ENCODE peak calls at places on chromosomes 11 and 22, in five cellular contexts. One of them, this sample, is unnamed.

GRCh38 chr11:45920531-45921477 is 1.7 kb upstream of the LARGE2 start:
- DNase-seq in AG20443: no peak
- DNase-seq in cardiac muscle cell: no peak
- DNase-seq in GM12865: no peak
- DNase-seq in fibroblast of the aortic adventitia: no peak
- DNase-seq in this sample: peak; percentile 12

GRCh38 chr11:44887598-44887997 is 63.1 kb downstream of the TP53I11 start:
- DNase-seq in AG20443: no peak
- DNase-seq in cardiac muscle cell: no peak
- DNase-seq in GM12865: no peak
- DNase-seq in fibroblast of the aortic adventitia: no peak
- DNase-seq in this sample: no peak

GRCh38 chr11:33564856-33565453 is 135.7 kb downstream of the C11orf91 start:
- DNase-seq in AG20443: no peak
- DNase-seq in cardiac muscle cell: no peak
- DNase-seq in GM12865: no peak
- DNase-seq in fibroblast of the aortic adventitia: no peak
- DNase-seq in this sample: no peak

GRCh38 chr11:125517116-125517804 is 21.2 kb upstream of the FEZ1 start:
- DNase-seq in AG20443: peak; percentile 64
- DNase-seq in cardiac muscle cell: peak; percentile 25
- DNase-seq in GM12865: peak; percentile 64
- DNase-seq in fibroblast of the aortic adventitia: peak; percentile 86
- DNase-seq in this sample: no peak

GRCh38 chr11:16806791-16807190 is 68.3 kb downstream of the C11orf58 start:
- DNase-seq in AG20443: peak; percentile 25
- DNase-seq in cardiac muscle cell: no peak
- DNase-seq in GM12865: no peak
- DNase-seq in fibroblast of the aortic adventitia: peak; percentile 38
- DNase-seq in this sample: no peak

GRCh38 chr22:32080904-32081303 is 37.8 kb downstream of the SLC5A1 start:
- DNase-seq in AG20443: peak; percentile 51
- DNase-seq in cardiac muscle cell: peak; percentile 63
- DNase-seq in GM12865: peak; percentile 61
- DNase-seq in fibroblast of the aortic adventitia: peak; percentile 68
- DNase-seq in this sample: no peak

GRCh38 chr22:21796863-21797262 is 61.3 kb upstream of the YPEL1 start:
- DNase-seq in AG20443: no peak
- DNase-seq in cardiac muscle cell: no peak
- DNase-seq in GM12865: no peak
- DNase-seq in fibroblast of the aortic adventitia: no peak
- DNase-seq in this sample: no peak

GRCh38 chr22:27185099-27185709 is 527.8 kb downstream of the MIAT start:
- DNase-seq in AG20443: no peak
- DNase-seq in cardiac muscle cell: no peak
- DNase-seq in GM12865: no peak
- DNase-seq in fibroblast of the aortic adventitia: no peak
- DNase-seq in this sample: no peak

GRCh38 chr11:65301491-65302329 is 13.0 kb upstream of the CDC42EP2 start:
- DNase-seq in AG20443: peak; percentile 61
- DNase-seq in cardiac muscle cell: peak; percentile 83
- DNase-seq in GM12865: no peak
- DNase-seq in fibroblast of the aortic adventitia: no peak
- DNase-seq in this sample: no peak

GRCh38 chr11:44684886-44685285 is 41.9 kb upstream of the TSPAN18 start:
- DNase-seq in AG20443: no peak
- DNase-seq in cardiac muscle cell: no peak
- DNase-seq in GM12865: no peak
- DNase-seq in fibroblast of the aortic adventitia: no peak
- DNase-seq in this sample: no peak

GRCh38 chr22:42299586-42300285 is 29.3 kb upstream of the TCF20 start:
- DNase-seq in AG20443: no peak
- DNase-seq in cardiac muscle cell: peak; percentile 52
- DNase-seq in GM12865: peak; percentile 51
- DNase-seq in fibroblast of the aortic adventitia: no peak
- DNase-seq in this sample: peak; percentile 83

GRCh38 chr11:36454991-36455611 is 55.0 kb downstream of the TRAF6 start:
- DNase-seq in AG20443: no peak
- DNase-seq in cardiac muscle cell: no peak
- DNase-seq in GM12865: no peak
- DNase-seq in fibroblast of the aortic adventitia: no peak
- DNase-seq in this sample: peak; percentile 67

GRCh38 chr11:27352781-27353180 is 10.2 kb downstream of the CCDC34 start:
- DNase-seq in AG20443: no peak
- DNase-seq in cardiac muscle cell: no peak
- DNase-seq in GM12865: no peak
- DNase-seq in fibroblast of the aortic adventitia: no peak
- DNase-seq in this sample: no peak

GRCh38 chr11:1071571-1072115 is 3.0 kb upstream of the MUC2 start:
- DNase-seq in AG20443: no peak
- DNase-seq in cardiac muscle cell: no peak
- DNase-seq in GM12865: no peak
- DNase-seq in fibroblast of the aortic adventitia: no peak
- DNase-seq in this sample: no peak

GRCh38 chr11:47715082-47715669 is at the start of gene AGBL2:
- DNase-seq in AG20443: peak; percentile 88
- DNase-seq in cardiac muscle cell: peak; percentile 73
- DNase-seq in GM12865: peak; percentile 90
- DNase-seq in fibroblast of the aortic adventitia: peak; percentile 49
- DNase-seq in this sample: peak; percentile 96

GRCh38 chr11:116375221-116375620 is 397.6 kb downstream of the BUD13 start:
- DNase-seq in AG20443: no peak
- DNase-seq in cardiac muscle cell: no peak
- DNase-seq in GM12865: no peak
- DNase-seq in fibroblast of the aortic adventitia: no peak
- DNase-seq in this sample: no peak

GRCh38 chr11:69201764-69202370 is 46.1 kb downstream of the SMIM38 start:
- DNase-seq in AG20443: no peak
- DNase-seq in cardiac muscle cell: no peak
- DNase-seq in GM12865: no peak
- DNase-seq in fibroblast of the aortic adventitia: no peak
- DNase-seq in this sample: no peak

GRCh38 chr11:37450613-37451012 is 852.6 kb upstream of the RAG2 start:
- DNase-seq in AG20443: no peak
- DNase-seq in cardiac muscle cell: no peak
- DNase-seq in GM12865: peak; percentile 38
- DNase-seq in fibroblast of the aortic adventitia: peak; percentile 22
- DNase-seq in this sample: no peak

GRCh38 chr11:9060700-9061111 is 30.7 kb downstream of the SCUBE2 start:
- DNase-seq in AG20443: no peak
- DNase-seq in cardiac muscle cell: peak; percentile 17
- DNase-seq in GM12865: peak; percentile 95
- DNase-seq in fibroblast of the aortic adventitia: no peak
- DNase-seq in this sample: no peak

GRCh38 chr11:94602430-94603372 is 35.5 kb downstream of the PIWIL4 start:
- DNase-seq in AG20443: no peak
- DNase-seq in cardiac muscle cell: peak; percentile 78
- DNase-seq in GM12865: peak; percentile 70
- DNase-seq in fibroblast of the aortic adventitia: peak; percentile 86
- DNase-seq in this sample: no peak

GRCh38 chr11:35588627-35589026 is 29.6 kb upstream of the FJX1 start:
- DNase-seq in AG20443: peak; percentile 43
- DNase-seq in cardiac muscle cell: no peak
- DNase-seq in GM12865: no peak
- DNase-seq in fibroblast of the aortic adventitia: peak; percentile 60
- DNase-seq in this sample: no peak

GRCh38 chr11:19576903-19577302 is 135.7 kb upstream of the NAV2 start:
- DNase-seq in AG20443: no peak
- DNase-seq in cardiac muscle cell: no peak
- DNase-seq in GM12865: no peak
- DNase-seq in fibroblast of the aortic adventitia: no peak
- DNase-seq in this sample: no peak

GRCh38 chr11:129728571-129728970 is 87.1 kb upstream of the TMEM45B start:
- DNase-seq in AG20443: no peak
- DNase-seq in cardiac muscle cell: no peak
- DNase-seq in GM12865: no peak
- DNase-seq in fibroblast of the aortic adventitia: no peak
- DNase-seq in this sample: no peak

GRCh38 chr11:11291432-11292015 is 61.5 kb downstream of the CSNK2A3 start:
- DNase-seq in AG20443: no peak
- DNase-seq in cardiac muscle cell: no peak
- DNase-seq in GM12865: no peak
- DNase-seq in fibroblast of the aortic adventitia: no peak
- DNase-seq in this sample: no peak

GRCh38 chr11:44949160-44950035 is 1.3 kb downstream of the TP53I11 start:
- DNase-seq in AG20443: peak; percentile 62
- DNase-seq in cardiac muscle cell: peak; percentile 86
- DNase-seq in GM12865: peak; percentile 15
- DNase-seq in fibroblast of the aortic adventitia: peak; percentile 35
- DNase-seq in this sample: peak; percentile 44

GRCh38 chr11:78941226-78941851 is 366.7 kb upstream of the NARS2 start:
- DNase-seq in AG20443: no peak
- DNase-seq in cardiac muscle cell: peak; percentile 57
- DNase-seq in GM12865: no peak
- DNase-seq in fibroblast of the aortic adventitia: no peak
- DNase-seq in this sample: peak; percentile 64

GRCh38 chr22:33706100-33706499 is 214.2 kb downstream of the LARGE1 start:
- DNase-seq in AG20443: no peak
- DNase-seq in cardiac muscle cell: peak; percentile 10
- DNase-seq in GM12865: no peak
- DNase-seq in fibroblast of the aortic adventitia: no peak
- DNase-seq in this sample: no peak

GRCh38 chr11:45371251-45371749 is 85.2 kb upstream of the SYT13 start:
- DNase-seq in AG20443: peak; percentile 87
- DNase-seq in cardiac muscle cell: peak; percentile 88
- DNase-seq in GM12865: peak; percentile 69
- DNase-seq in fibroblast of the aortic adventitia: peak; percentile 61
- DNase-seq in this sample: peak; percentile 46

GRCh38 chr11:2581151-2581930 is 118.5 kb downstream of the KCNQ1OT1 start:
- DNase-seq in AG20443: no peak
- DNase-seq in cardiac muscle cell: no peak
- DNase-seq in GM12865: no peak
- DNase-seq in fibroblast of the aortic adventitia: no peak
- DNase-seq in this sample: peak; percentile 71

GRCh38 chr22:37525073-37525745 is 6.0 kb upstream of the CARD10 start:
- DNase-seq in AG20443: peak; percentile 94
- DNase-seq in cardiac muscle cell: no peak
- DNase-seq in GM12865: no peak
- DNase-seq in fibroblast of the aortic adventitia: peak; percentile 74
- DNase-seq in this sample: peak; percentile 61

GRCh38 chr22:22088658-22089458 is 106.3 kb upstream of the TOP3B start:
- DNase-seq in AG20443: no peak
- DNase-seq in cardiac muscle cell: no peak
- DNase-seq in GM12865: no peak
- DNase-seq in fibroblast of the aortic adventitia: no peak
- DNase-seq in this sample: no peak

GRCh38 chr11:8913961-8914660 is 3.1 kb downstream of the AKIP1 start:
- DNase-seq in AG20443: peak; percentile 45
- DNase-seq in cardiac muscle cell: peak; percentile 59
- DNase-seq in GM12865: peak; percentile 58
- DNase-seq in fibroblast of the aortic adventitia: peak; percentile 47
- DNase-seq in this sample: no peak

GRCh38 chr11:12812849-12813248 is 138.6 kb downstream of the TEAD1 start:
- DNase-seq in AG20443: no peak
- DNase-seq in cardiac muscle cell: peak; percentile 32
- DNase-seq in GM12865: no peak
- DNase-seq in fibroblast of the aortic adventitia: no peak
- DNase-seq in this sample: no peak

GRCh38 chr11:71183878-71184277 is 68.5 kb downstream of the SHANK2 start:
- DNase-seq in AG20443: no peak
- DNase-seq in cardiac muscle cell: no peak
- DNase-seq in GM12865: no peak
- DNase-seq in fibroblast of the aortic adventitia: no peak
- DNase-seq in this sample: peak; percentile 3

GRCh38 chr11:5933116-5933515 is 8.9 kb upstream of the OR56A3 start:
- DNase-seq in AG20443: no peak
- DNase-seq in cardiac muscle cell: no peak
- DNase-seq in GM12865: no peak
- DNase-seq in fibroblast of the aortic adventitia: no peak
- DNase-seq in this sample: no peak

This sample was measured in left lung.